ENCODE peak calls at places on chromosome 20, in seven cellular contexts. R is RWPE2; W is psoas muscle; N is HCT116; U is CD8-positive, alpha-beta T cell; Z is pancreas; I is A549. Y is an unnamed sample.
A peak's percentile ranks its signal among the peaks of the same experiment; 100 is the strongest.

GRCh38 chr20:50646483-50646996 is 44.8 kb downstream of the RIPOR3 start:
- ATAC-seq in R (peak; percentile 17), W (peak; percentile 26), N (no peak), U (no peak), Z (no peak), I (no peak), Y (peak; percentile 69)

GRCh38 chr20:53215166-53215565 is 243.0 kb downstream of the TSHZ2 start:
- ATAC-seq in R (no peak), W (no peak), N (no peak), U (peak; percentile 46), Z (no peak), I (no peak), Y (no peak)

GRCh38 chr20:43846516-43846905 is 68.1 kb upstream of the TOX2 start:
- ATAC-seq in R (no peak), W (no peak), N (no peak), U (no peak), Z (no peak), I (no peak), Y (no peak)

GRCh38 chr20:5722927-5723326 is 27.3 kb upstream of the SHLD1 start:
- ATAC-seq in R (no peak), W (no peak), N (no peak), U (peak; percentile 77), Z (no peak), I (no peak), Y (no peak)

GRCh38 chr20:25346349-25346748 is 44.3 kb downstream of the ABHD12 start:
- ATAC-seq in R (no peak), W (no peak), N (no peak), U (no peak), Z (no peak), I (no peak), Y (no peak)

GRCh38 chr20:44646023-44646640 is 5.4 kb downstream of the ADA start:
- ATAC-seq in R (no peak), W (no peak), N (no peak), U (no peak), Z (no peak), I (no peak), Y (no peak)

GRCh38 chr20:52234302-52235045 is 42.9 kb upstream of the ZFP64 start:
- ATAC-seq in R (no peak), W (no peak), N (no peak), U (no peak), Z (no peak), I (no peak), Y (no peak)

GRCh38 chr20:60137657-60138245 is 179.5 kb downstream of the CDH26 start:
- ATAC-seq in R (peak; percentile 40), W (peak; percentile 83), N (peak; percentile 67), U (no peak), Z (peak; percentile 52), I (peak; percentile 65), Y (no peak)

GRCh38 chr20:23143098-23143497 is 57.0 kb upstream of the CD93 start:
- ATAC-seq in R (peak; percentile 89), W (peak; percentile 75), N (peak; percentile 86), U (no peak), Z (no peak), I (peak; percentile 84), Y (peak; percentile 69)

GRCh38 chr20:63945031-63945658 is 11.1 kb downstream of the UCKL1 start:
- ATAC-seq in R (no peak), W (no peak), N (no peak), U (no peak), Z (no peak), I (no peak), Y (no peak)

GRCh38 chr20:62493253-62493885 is 17.6 kb upstream of the GATA5 start:
- ATAC-seq in R (no peak), W (no peak), N (no peak), U (no peak), Z (no peak), I (no peak), Y (no peak)

GRCh38 chr20:32497589-32498224 is 87.4 kb downstream of the NOL4L start:
- ATAC-seq in R (no peak), W (no peak), N (no peak), U (no peak), Z (no peak), I (no peak), Y (peak; percentile 31)

GRCh38 chr20:49471397-49471796 is 11.1 kb downstream of the KCNB1 start:
- ATAC-seq in R (no peak), W (no peak), N (no peak), U (no peak), Z (no peak), I (no peak), Y (no peak)

GRCh38 chr20:50274570-50275430 is 84.2 kb downstream of the CEBPB start:
- ATAC-seq in R (no peak), W (no peak), N (no peak), U (no peak), Z (no peak), I (no peak), Y (peak; percentile 62)

GRCh38 chr20:50895111-50895830 is 36.0 kb downstream of the ADNP start:
- ATAC-seq in R (no peak), W (no peak), N (no peak), U (no peak), Z (peak; percentile 80), I (no peak), Y (no peak)

GRCh38 chr20:25083773-25084615 is 2.1 kb upstream of the VSX1 start:
- ATAC-seq in R (peak; percentile 28), W (no peak), N (peak; percentile 83), U (peak; percentile 27), Z (peak; percentile 71), I (peak; percentile 36), Y (no peak)

GRCh38 chr20:25188218-25188617 is 7.3 kb upstream of the ENTPD6 start:
- ATAC-seq in R (no peak), W (no peak), N (no peak), U (no peak), Z (no peak), I (no peak), Y (no peak)

GRCh38 chr20:19885981-19886665 is 128.1 kb downstream of the RIN2 start:
- ATAC-seq in R (peak; percentile 33), W (peak; percentile 36), N (peak; percentile 27), U (no peak), Z (no peak), I (peak; percentile 55), Y (peak; percentile 56)

GRCh38 chr20:19887566-19888268 is 129.4 kb upstream of the NAA20 start:
- ATAC-seq in R (no peak), W (no peak), N (no peak), U (no peak), Z (no peak), I (no peak), Y (no peak)

GRCh38 chr20:19888269-19888669 is 128.9 kb upstream of the NAA20 start:
- ATAC-seq in R (no peak), W (peak; percentile 47), N (no peak), U (no peak), Z (no peak), I (no peak), Y (no peak)

GRCh38 chr20:19885576-19885956 is 127.5 kb downstream of the RIN2 start:
- ATAC-seq in R (peak; percentile 11), W (no peak), N (no peak), U (no peak), Z (no peak), I (peak; percentile 52), Y (no peak)

GRCh38 chr20:19886666-19887288 is 128.7 kb downstream of the RIN2 start:
- ATAC-seq in R (peak; percentile 4), W (no peak), N (peak; percentile 47), U (no peak), Z (no peak), I (peak; percentile 35), Y (no peak)
- H3K4me3 ChIP-seq in R (no peak overlapping the region), W (peak overlapping the region; percentile 55), N (no peak overlapping the region), U (no peak overlapping the region), Z (no peak overlapping the region), I (peak overlapping the region; percentile 31), Y (peak overlapping the region; percentile 44)

DNA sequence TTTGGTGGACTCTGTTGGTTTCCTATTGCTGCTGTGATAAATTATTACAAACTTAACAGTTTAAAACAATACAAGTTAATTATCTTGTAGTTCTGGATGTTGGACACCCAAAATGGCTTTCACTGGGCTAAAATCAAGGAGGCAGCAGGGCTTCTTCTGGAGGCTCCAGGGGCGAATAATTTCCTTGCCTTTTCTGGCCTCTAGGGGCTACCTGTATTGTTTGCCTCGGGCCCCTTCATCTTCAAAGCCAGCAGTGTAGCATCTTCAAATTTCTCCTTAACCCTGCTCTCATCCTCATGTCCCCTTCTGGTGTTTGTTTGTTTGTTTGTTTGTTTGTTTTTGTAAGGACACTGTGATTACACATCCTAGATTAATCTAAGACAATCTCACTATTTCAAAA is 60.5 kb upstream of the ANKEF1 start:
- ATAC-seq in R (no peak), W (no peak), N (no peak), U (no peak), Z (no peak), I (no peak), Y (no peak)
- TF ChIP-seq CTCF in R (peak; percentile 24), W (no peak), N (no peak), U (no peak), Z (no peak), I (no peak), Y (no peak)

DNA sequence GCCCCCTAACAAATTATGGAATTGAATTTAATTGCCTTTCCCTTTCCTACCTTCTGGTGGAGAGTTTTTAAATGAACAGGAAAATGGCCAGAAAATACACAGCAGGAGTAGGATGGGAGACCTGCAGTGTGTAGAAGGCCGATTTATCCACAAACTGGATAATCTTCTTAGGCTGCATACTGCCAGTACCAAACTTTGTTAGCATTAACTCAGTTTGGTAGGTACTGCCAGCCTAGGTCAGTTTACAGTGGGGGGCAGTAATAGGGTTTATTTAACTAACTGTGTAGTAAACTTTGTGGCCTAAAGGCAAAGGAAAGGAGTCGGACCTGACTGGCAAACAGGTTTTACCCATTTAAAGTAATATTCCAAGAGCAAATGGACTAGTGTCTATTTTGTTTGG is 4.6 kb downstream of the NCOA3 start:
- ATAC-seq in R (no peak), W (no peak), N (no peak), U (no peak), Z (no peak), I (no peak), Y (no peak)
- H3K4me3 ChIP-seq in R (no peak overlapping the region), W (no peak overlapping the region), N (no peak overlapping the region), U (no peak overlapping the region), Z (no peak overlapping the region), I (peak overlapping the region; percentile 19), Y (no peak overlapping the region)

GRCh38 chr20:21026951-21027350 is 79.2 kb downstream of the LINC00237 start:
- ATAC-seq in R (no peak), W (no peak), N (no peak), U (no peak), Z (no peak), I (no peak), Y (no peak)

GRCh38 chr20:21028436-21028835 is 77.7 kb downstream of the LINC00237 start:
- ATAC-seq in R (no peak), W (no peak), N (no peak), U (no peak), Z (no peak), I (no peak), Y (no peak)

GRCh38 chr20:21029356-21029755 is 76.8 kb downstream of the LINC00237 start:
- ATAC-seq in R (no peak), W (no peak), N (no peak), U (no peak), Z (no peak), I (no peak), Y (no peak)

GRCh38 chr20:21028921-21029320 is 77.2 kb downstream of the LINC00237 start:
- ATAC-seq in R (no peak), W (no peak), N (no peak), U (no peak), Z (no peak), I (no peak), Y (no peak)

DNA sequence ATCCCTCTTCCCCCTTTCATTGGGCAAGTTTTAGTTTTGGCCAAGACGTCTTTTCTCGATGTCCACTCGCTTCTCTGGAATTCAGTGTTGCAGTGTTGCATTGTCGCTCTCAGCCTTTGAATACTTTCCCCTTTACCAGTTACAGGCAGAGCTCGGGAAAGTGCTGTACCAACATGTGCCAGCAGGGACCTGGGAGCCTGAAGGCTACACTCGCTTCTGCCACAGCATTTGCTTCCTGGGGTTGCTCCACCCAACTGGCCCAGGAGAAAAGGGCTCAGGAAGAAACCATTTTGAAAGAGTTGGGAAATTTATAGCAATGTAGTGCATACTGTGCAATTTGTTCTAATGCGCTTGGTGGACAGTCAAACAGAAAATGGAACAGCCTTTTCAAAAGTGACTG is 78.6 kb downstream of the LINC00237 start:
- ATAC-seq in R (peak; percentile 50), W (no peak), N (peak; percentile 100), U (no peak), Z (no peak), I (peak; percentile 97), Y (no peak)
- TF ChIP-seq CTCF in R (peak; percentile 9), W (no peak), N (no peak), U (no peak), Z (no peak), I (no peak), Y (no peak)